ENCODE peak calls at places on chromosomes 1 and 21, in ten cellular contexts. P is HT-29; T is kidney tubule cell; O is hypothalamus; G is CD8-positive, alpha-beta memory T cell; H is epithelial cell of proximal tubule; X is substantia nigra; Y is MM.1S; M is lower leg skin; C is stimulated activated effector memory CD8-positive, alpha-beta T cell treated with anti-CD3 and anti-CD28 coated beads, Interleukin-12 subunit alpha, Interleukin-12 subunit beta, amount 100 ng/mL, for 72 hours. Z is an unnamed sample.

GRCh38 chr21:38229260-38229877 is 27.4 kb upstream of the KCNJ15 start:
- DNase-seq in P (peak; percentile 4), T (no peak), O (no peak), G (no peak), H (no peak), X (no peak), Y (no peak), M (no peak), C (no peak), Z (no peak)

GRCh38 chr21:35102488-35103407 is 53.6 kb upstream of the RUNX1 start:
- DNase-seq in P (no peak), T (no peak), O (peak; percentile 1), G (no peak), H (no peak), X (peak; percentile 63), Y (no peak), M (peak; percentile 29), C (no peak), Z (peak; percentile 42)

GRCh38 chr1:208107817-208108608 is 136.2 kb downstream of the PLXNA2 start:
- DNase-seq in P (no peak), T (peak; percentile 96), O (no peak), G (no peak), H (peak; percentile 56), X (no peak), Y (no peak), M (no peak), C (no peak), Z (no peak)

GRCh38 chr1:21022279-21023040 is 154.2 kb downstream of the EIF4G3 start:
- DNase-seq in P (peak; percentile 93), T (peak; percentile 98), O (no peak), G (peak; percentile 54), H (peak; percentile 99), X (no peak), Y (peak; percentile 90), M (peak; percentile 82), C (no peak), Z (no peak)

GRCh38 chr1:148333875-148334338 is 149.2 kb downstream of the PPIAL4G start:
- DNase-seq in P (no peak), T (no peak), O (no peak), G (no peak), H (no peak), X (no peak), Y (no peak), M (no peak), C (peak; percentile 74), Z (no peak)

GRCh38 chr1:121586369-121587229 is 401.8 kb downstream of the SRGAP2C start:
- DNase-seq in P (peak; percentile 67), T (peak; percentile 22), O (no peak), G (no peak), H (no peak), X (no peak), Y (no peak), M (no peak), C (no peak), Z (no peak)

GRCh38 chr1:159996653-159997052 is 35.1 kb downstream of the PIGM start:
- DNase-seq in P (no peak), T (peak; percentile 87), O (no peak), G (no peak), H (peak; percentile 19), X (no peak), Y (no peak), M (no peak), C (no peak), Z (no peak)

GRCh38 chr1:75712306-75712705 is 12.2 kb upstream of the ACADM start:
- DNase-seq in P (no peak), T (no peak), O (no peak), G (no peak), H (no peak), X (no peak), Y (no peak), M (no peak), C (no peak), Z (no peak)

GRCh38 chr1:30919025-30919881 is 10.7 kb upstream of the SDC3 start:
- DNase-seq in P (no peak), T (peak; percentile 71), O (no peak), G (no peak), H (no peak), X (no peak), Y (peak; percentile 9), M (no peak), C (no peak), Z (no peak)

GRCh38 chr1:114458208-114458777 is 52.7 kb downstream of the TRIM33 start:
- DNase-seq in P (peak; percentile 48), T (peak; percentile 74), O (no peak), G (no peak), H (peak; percentile 39), X (no peak), Y (no peak), M (no peak), C (no peak), Z (no peak)

GRCh38 chr21:44024895-44025353 is 12.8 kb downstream of the TRAPPC10 start:
- DNase-seq in P (no peak), T (peak; percentile 18), O (no peak), G (no peak), H (no peak), X (peak; percentile 57), Y (no peak), M (peak; percentile 55), C (no peak), Z (no peak)

GRCh38 chr1:163932901-163933300 is 611.1 kb downstream of the NUF2 start:
- DNase-seq in P (no peak), T (no peak), O (no peak), G (no peak), H (no peak), X (no peak), Y (peak; percentile 1), M (no peak), C (no peak), Z (no peak)

GRCh38 chr1:108050134-108050533 is 85.2 kb upstream of the VAV3 start:
- DNase-seq in P (no peak), T (no peak), O (no peak), G (no peak), H (no peak), X (no peak), Y (no peak), M (no peak), C (no peak), Z (no peak)

GRCh38 chr1:53851571-53852282 is 13.6 kb upstream of the NDC1 start:
- DNase-seq in P (no peak), T (no peak), O (no peak), G (no peak), H (no peak), X (no peak), Y (no peak), M (no peak), C (no peak), Z (no peak)

GRCh38 chr1:51061231-51061943 is 40.6 kb upstream of the C1orf185 start:
- DNase-seq in P (no peak), T (peak; percentile 72), O (no peak), G (no peak), H (no peak), X (no peak), Y (no peak), M (no peak), C (no peak), Z (no peak)

GRCh38 chr1:92599184-92599583 is 112.5 kb upstream of the GFI1 start:
- DNase-seq in P (peak; percentile 29), T (peak; percentile 23), O (no peak), G (no peak), H (peak; percentile 1), X (no peak), Y (peak; percentile 75), M (no peak), C (no peak), Z (no peak)

GRCh38 chr1:227789881-227790400 is 25.5 kb upstream of the PRSS38 start:
- DNase-seq in P (no peak), T (no peak), O (no peak), G (no peak), H (no peak), X (no peak), Y (no peak), M (peak; percentile 10), C (peak; percentile 45), Z (no peak)

GRCh38 chr21:27149034-27149433 is 182.1 kb upstream of the ADAMTS5 start:
- DNase-seq in P (no peak), T (no peak), O (no peak), G (no peak), H (no peak), X (no peak), Y (no peak), M (no peak), C (no peak), Z (no peak)

GRCh38 chr1:12040457-12041051 is 21.3 kb downstream of the MIIP start:
- DNase-seq in P (no peak), T (peak; percentile 84), O (no peak), G (no peak), H (peak; percentile 15), X (no peak), Y (peak; percentile 42), M (no peak), C (peak; percentile 62), Z (no peak)

GRCh38 chr1:240720891-240721450 is 109.0 kb upstream of the GREM2 start:
- DNase-seq in P (no peak), T (no peak), O (no peak), G (no peak), H (no peak), X (no peak), Y (no peak), M (no peak), C (no peak), Z (no peak)

GRCh38 chr1:229410692-229411433 is 23.0 kb downstream of the ACTA1 start:
- DNase-seq in P (no peak), T (peak; percentile 77), O (no peak), G (no peak), H (no peak), X (peak; percentile 25), Y (peak; percentile 38), M (no peak), C (no peak), Z (no peak)

GRCh38 chr1:97632075-97632474 is 288.8 kb downstream of the DPYD start:
- DNase-seq in P (peak; percentile 46), T (peak; percentile 6), O (no peak), G (no peak), H (no peak), X (no peak), Y (no peak), M (no peak), C (no peak), Z (no peak)

GRCh38 chr1:200206761-200207160 is 179.3 kb downstream of the NR5A2 start:
- DNase-seq in P (no peak), T (no peak), O (no peak), G (no peak), H (no peak), X (no peak), Y (no peak), M (no peak), C (no peak), Z (no peak)

GRCh38 chr1:58881471-58881994 is 97.7 kb upstream of the JUN start:
- DNase-seq in P (peak; percentile 77), T (peak; percentile 97), O (no peak), G (no peak), H (peak; percentile 94), X (no peak), Y (no peak), M (no peak), C (no peak), Z (no peak)

GRCh38 chr1:10899490-10900264 is 103.2 kb upstream of the CASZ1 start:
- DNase-seq in P (no peak), T (no peak), O (no peak), G (no peak), H (no peak), X (no peak), Y (no peak), M (peak; percentile 48), C (no peak), Z (no peak)

Z was measured in naive thymus-derived CD8-positive, alpha-beta T cell.